ENCODE peak calls at places on chromosomes 12 and 14, in six cellular contexts. Y is Calu3, I is fibroblast of lung, W is heart left ventricle, O is ascending aorta, G is NCI-H1436. T is an unnamed sample.

GRCh38 chr12:79911889-79912656 is 22.8 kb downstream of the PPP1R12A start:
- DNase-seq in I (no peak), G (no peak), Y (peak), W (no peak), O (no peak), T (no peak)

GRCh38 chr12:79296128-79296527 is 394.6 kb downstream of the PAWR start:
- DNase-seq in O (no peak), G (no peak), Y (no peak), I (no peak), W (no peak), T (no peak)

GRCh38 chr12:116434155-116435065 is 124.8 kb upstream of the MAP1LC3B2 start:
- DNase-seq in Y (peak), O (peak), W (peak), I (peak), G (no peak), T (no peak)

GRCh38 chr12:94074970-94075695 is 73.2 kb upstream of the PLXNC1 start:
- DNase-seq in I (peak), G (no peak), Y (no peak), W (peak), O (no peak), T (peak)

GRCh38 chr14:68724914-68725313 is 68.0 kb downstream of the ZFP36L1 start:
- DNase-seq in O (no peak), I (no peak), G (no peak), W (no peak), Y (no peak), T (no peak)

GRCh38 chr14:75654127-75654732 is 6.4 kb downstream of the ERG28 start:
- DNase-seq in W (peak), O (peak), Y (peak), G (peak), I (peak), T (peak)

GRCh38 chr14:52015411-52016030 is 26.2 kb downstream of the RTRAF start:
- DNase-seq in G (peak), W (no peak), O (no peak), Y (no peak), I (no peak), T (no peak)

GRCh38 chr12:129550353-129550752 is 353.5 kb downstream of the TMEM132D start:
- DNase-seq in O (no peak), G (peak), W (no peak), Y (no peak), I (no peak), T (no peak)

T was measured in NT2/D1.